ENCODE peak calls at places on chromosomes 16 and 17, in six cellular contexts. W is NT2/D1, O is lung, A is SJSA1, R is Caco-2, N is fibroblast of lung. E is an unnamed sample. For H3K4me1, the result is how much of the 10 kb centered on the place peaks cover.

GRCh38 chr17:60141111-60142018 is 8.4 kb upstream of the CA4 start:
- DNase-seq in W (no peak), O (no peak), A (no peak), R (peak), N (peak), E (no peak)

GRCh38 chr17:42072323-42073187 is 22.2 kb upstream of the C17orf113 start:
- DNase-seq in W (no peak), O (no peak), A (no peak), R (no peak), N (no peak), E (no peak)

GRCh38 chr16:53131363-53132071 is 76.7 kb downstream of the CHD9 start:
- DNase-seq in W (no peak), O (peak), A (peak), R (peak), N (peak), E (peak)

GRCh38 chr17:67528751-67529436 is 151.8 kb downstream of the PITPNC1 start:
- DNase-seq in W (no peak), O (peak), A (peak), R (no peak), N (peak), E (peak)

GRCh38 chr16:75305364-75306101 is 54.1 kb upstream of the BCAR1 start:
- DNase-seq in W (no peak), O (peak), A (peak), R (peak), N (peak), E (peak)

GRCh38 chr16:82061861-82062525 is 26.9 kb downstream of the HSD17B2 start:
- DNase-seq in W (no peak), O (no peak), A (no peak), R (no peak), N (peak), E (no peak)

GRCh38 chr16:12637002-12637401 is 166.7 kb downstream of the CPPED1 start:
- DNase-seq in W (no peak), O (no peak), A (no peak), R (no peak), N (no peak), E (no peak)

GRCh38 chr16:66127459-66128362 is 238.8 kb upstream of the CDH5 start:
- DNase-seq in W (no peak), O (no peak), A (no peak), R (no peak), N (peak), E (no peak)

GRCh38 chr17:50135316-50136095 is 5.5 kb upstream of the SAMD14 start:
- DNase-seq in W (no peak), O (no peak), A (no peak), R (no peak), N (no peak), E (no peak)

GRCh38 chr17:36703860-36704266 is 102.5 kb downstream of the MRM1 start:
- DNase-seq in W (no peak), O (no peak), A (peak), R (peak), N (peak), E (no peak)

GRCh38 chr17:2207815-2208515 is 95.6 kb downstream of the SMG6 start:
- DNase-seq in W (no peak), O (no peak), A (peak), R (no peak), N (no peak), E (no peak)

GRCh38 chr16:82011199-82011641 is at the start of gene SDR42E1:
- DNase-seq in W (no peak), O (peak), A (no peak), R (peak), N (peak), E (no peak)

GRCh38 chr17:82006468-82007227 is 16.0 kb downstream of the CENPX start:
- DNase-seq in W (no peak), O (no peak), A (peak), R (no peak), N (peak), E (no peak)

GRCh38 chr17:78252111-78252634 is 20.7 kb downstream of the TMEM235 start:
- DNase-seq in W (no peak), O (no peak), A (no peak), R (no peak), N (no peak), E (no peak)

GRCh38 chr17:72305964-72306551 is 185.2 kb downstream of the SOX9 start:
- DNase-seq in W (no peak), O (no peak), A (no peak), R (no peak), N (no peak), E (no peak)

GRCh38 chr17:81794509-81794908 is 9.4 kb upstream of the GCGR start:
- DNase-seq in W (no peak), O (peak), A (no peak), R (no peak), N (no peak), E (no peak)

GRCh38 chr16:23052908-23053580 is 96.2 kb downstream of the USP31 start:
- DNase-seq in W (no peak), O (no peak), A (no peak), R (no peak), N (no peak), E (no peak)

GRCh38 chr17:48051706-48052486 is 3.7 kb downstream of the NFE2L1 start:
- DNase-seq in W (no peak), O (no peak), A (peak), R (no peak), N (peak), E (peak)

GRCh38 chr17:19979917-19980770 is 2.5 kb upstream of the AKAP10 start:
- DNase-seq in W (no peak), O (no peak), A (no peak), R (no peak), N (no peak), E (peak)

GRCh38 chr17:69677130-69677529 is 262.6 kb downstream of the MAP2K6 start:
- DNase-seq in W (no peak), O (no peak), A (no peak), R (no peak), N (no peak), E (no peak)

GRCh38 chr17:2157081-2157480 is 102.2 kb downstream of the HIC1 start:
- DNase-seq in W (no peak), O (no peak), A (peak), R (no peak), N (peak), E (peak)

GRCh38 chr16:50878966-50879615 is 137.2 kb downstream of the CYLD start:
- DNase-seq in W (no peak), O (no peak), A (no peak), R (no peak), N (no peak), E (no peak)

GRCh38 chr16:2842340-2843000 is 12.4 kb downstream of the ZG16B start:
- DNase-seq in W (peak), O (peak), A (no peak), R (no peak), N (peak), E (peak)

GRCh38 chr17:1011760-1012735 is 15.1 kb downstream of the TIMM22 start:
- DNase-seq in W (no peak), O (no peak), A (no peak), R (no peak), N (no peak), E (no peak)

GRCh38 chr17:78038748-78039288 is 80.3 kb downstream of the TNRC6C start:
- DNase-seq in W (no peak), O (no peak), A (no peak), R (no peak), N (no peak), E (no peak)

GRCh38 chr17:78127888-78128615 is 503 bp downstream of the TMC6 start:
- DNase-seq in W (no peak), O (no peak), A (no peak), R (peak), N (no peak), E (no peak)

GRCh38 chr16:47873434-47873833 is 282.4 kb downstream of the ABCC12 start:
- DNase-seq in W (no peak), O (no peak), A (no peak), R (no peak), N (no peak), E (no peak)

GRCh38 chr16:23757937-23758619 is 3.3 kb downstream of the CHP2 start:
- DNase-seq in W (no peak), O (no peak), A (no peak), R (no peak), N (no peak), E (no peak)

GRCh38 chr17:59775786-59776350 is 68.4 kb downstream of the VMP1 start:
- DNase-seq in W (no peak), O (no peak), A (no peak), R (no peak), N (no peak), E (no peak)

GRCh38 chr16:88442811-88443576 is 10.1 kb upstream of the ZFPM1 start:
- DNase-seq in W (peak), O (peak), A (peak), R (peak), N (peak), E (no peak)

GRCh38 chr17:80961931-80962330 is 29.7 kb upstream of the CHMP6 start:
- DNase-seq in W (no peak), O (no peak), A (no peak), R (no peak), N (no peak), E (no peak)

GRCh38 chr17:78313735-78314648 is 45.9 kb downstream of the SOCS3 start:
- DNase-seq in W (peak), O (peak), A (peak), R (peak), N (peak), E (peak)

GRCh38 chr17:40325156-40326013 is 16.4 kb downstream of the RARA start:
- DNase-seq in W (no peak), O (no peak), A (no peak), R (no peak), N (no peak), E (no peak)

GRCh38 chr16:2675714-2676113 is 6.6 kb upstream of the KCTD5 start:
- DNase-seq in W (no peak), O (no peak), A (no peak), R (no peak), N (peak), E (no peak)

GRCh38 chr16:2785101-2785991 is 2.0 kb downstream of the PRSS33 start:
- DNase-seq in W (no peak), O (no peak), A (peak), R (no peak), N (no peak), E (no peak)

GRCh38 chr16:55330726-55331647 is 7.0 kb downstream of the IRX6 start:
- DNase-seq in W (no peak), O (no peak), A (no peak), R (no peak), N (no peak), E (no peak)

GRCh38 chr16:66832661-66833305 is 2.0 kb upstream of the NAE1 start:
- DNase-seq in W (no peak), O (no peak), A (no peak), R (no peak), N (peak), E (no peak)

GRCh38 chr16:87334611-87335305 is 17.6 kb upstream of the C16orf95 start:
- DNase-seq in W (no peak), O (no peak), A (peak), R (no peak), N (no peak), E (no peak)

GRCh38 chr16:63067141-63067540 is 1030.9 kb upstream of the CDH8 start:
- DNase-seq in W (peak), O (no peak), A (no peak), R (no peak), N (no peak), E (no peak)

DNA sequence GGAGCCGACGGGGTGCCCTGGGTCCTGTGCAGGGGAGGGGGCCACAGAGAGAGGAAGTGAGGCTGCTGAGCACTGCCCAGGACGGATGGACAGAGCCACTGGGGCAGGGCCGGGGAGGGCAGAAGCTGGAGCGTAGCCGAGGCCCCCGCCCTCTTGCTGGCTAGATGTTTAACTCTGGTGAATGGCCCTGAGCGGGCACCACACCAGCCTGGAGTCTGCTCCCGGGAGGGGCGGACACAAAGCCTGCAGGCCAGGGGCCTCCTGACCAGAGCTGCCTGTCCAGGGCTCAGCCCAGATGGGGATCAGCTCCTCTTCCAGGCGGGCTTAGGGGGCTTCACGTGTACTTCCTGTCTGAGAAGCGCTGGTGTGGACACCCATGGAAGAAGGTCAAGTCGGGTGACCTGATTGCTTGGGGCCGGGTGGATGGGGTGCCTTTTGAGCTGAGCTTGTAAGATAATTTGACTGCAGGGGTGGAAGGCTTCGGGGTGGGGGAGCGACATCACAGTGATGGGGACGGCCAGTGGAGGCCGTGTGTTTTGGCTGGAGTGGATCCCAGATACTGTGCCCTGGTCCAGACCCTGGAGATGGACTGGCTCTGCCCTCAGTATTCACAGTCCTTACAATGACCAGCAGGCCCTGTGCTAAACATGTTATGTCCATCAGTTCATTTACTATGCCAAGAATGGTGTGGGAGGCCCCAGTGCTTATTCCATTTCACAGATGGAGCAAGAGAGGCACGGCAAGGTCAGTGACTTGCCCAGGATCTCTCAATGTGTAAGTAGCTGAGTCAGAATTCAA is 33.7 kb upstream of the CIBAR2 start:
- DNase-seq in W (no peak), O (no peak), A (no peak), R (no peak), N (peak), E (no peak)
- H3K4me1 ChIP-seq in W (under half), O (under half), A (under half), R (under half), N (under half), E (under half)

GRCh38 chr16:30353438-30354129 is 1.5 kb downstream of the CD2BP2 start:
- DNase-seq in W (no peak), O (no peak), A (no peak), R (no peak), N (no peak), E (no peak)

GRCh38 chr16:30355144-30355953 is at the start of gene CD2BP2:
- DNase-seq in W (peak), O (peak), A (peak), R (peak), N (peak), E (peak)

GRCh38 chr16:30355954-30356308 is 823 bp upstream of the CD2BP2 start:
- DNase-seq in W (no peak), O (no peak), A (no peak), R (no peak), N (no peak), E (no peak)

GRCh38 chr16:30352488-30353401 is 2.4 kb downstream of the CD2BP2 start:
- DNase-seq in W (no peak), O (no peak), A (no peak), R (no peak), N (no peak), E (peak)

GRCh38 chr16:30354423-30355143 is 525 bp downstream of the CD2BP2 start:
- DNase-seq in W (no peak), O (no peak), A (no peak), R (no peak), N (peak), E (peak)
- H3K4me1 ChIP-seq in W (under half), O (under half), A (under half), R (under half), N (under half), E (under half)

DNA sequence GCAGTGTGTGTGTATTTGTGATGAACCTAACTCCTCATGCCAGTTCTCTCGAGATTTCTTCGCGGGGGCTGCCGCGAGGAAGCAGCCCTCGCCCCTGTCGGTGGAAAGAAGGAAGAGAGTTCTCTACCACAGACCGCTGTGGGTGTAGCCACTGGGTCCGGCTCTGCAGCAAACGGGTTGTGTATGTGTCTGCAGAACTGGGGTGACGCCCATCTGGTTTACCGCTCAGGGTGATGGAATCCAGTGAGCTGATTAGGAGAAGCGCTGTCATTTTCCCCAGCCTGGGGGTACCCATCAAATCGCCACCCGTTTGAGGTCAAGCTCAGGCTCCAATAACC is 7.7 kb downstream of the CORO6 start:
- DNase-seq in W (no peak), O (no peak), A (no peak), R (no peak), N (no peak), E (no peak)
- H3K4me1 ChIP-seq in W (under half), O (under half), A (under half), R (under half), N (under half), E (half or more)

DNA sequence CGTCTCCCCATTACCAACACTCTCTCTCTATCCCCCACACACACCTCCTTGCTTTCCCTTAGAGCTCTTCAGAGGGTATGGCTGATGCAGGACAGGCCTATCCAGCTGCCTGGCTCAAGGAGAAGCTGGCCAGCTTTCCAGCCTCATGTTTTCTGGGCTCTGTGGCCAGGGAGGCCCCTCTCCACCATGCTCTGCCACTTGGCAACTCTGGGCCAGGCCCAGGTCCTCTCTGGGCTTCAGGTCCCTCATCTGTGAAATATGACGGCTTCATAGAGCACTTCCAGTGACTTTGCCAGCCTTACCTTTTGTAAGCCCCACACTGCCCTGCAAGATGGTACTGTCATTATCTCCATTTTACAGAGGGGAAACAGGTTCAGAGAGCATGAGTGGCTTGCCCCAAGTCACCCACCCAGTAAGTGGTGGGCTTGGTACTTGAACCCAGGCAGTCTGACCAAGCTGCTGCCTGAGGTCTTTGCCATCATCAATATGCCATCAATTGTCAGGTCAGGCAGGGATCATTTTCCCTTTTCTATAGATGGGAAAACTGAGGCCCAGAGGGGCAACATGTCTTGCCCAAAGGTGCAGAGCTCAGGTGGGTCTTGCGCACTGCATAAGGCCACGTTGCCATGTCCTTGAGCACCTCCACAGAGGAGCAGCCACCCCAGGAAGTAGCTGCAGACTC is 548 bp upstream of the ADGRG5 start:
- DNase-seq in W (no peak), O (no peak), A (peak), R (no peak), N (no peak), E (no peak)
- H3K4me1 ChIP-seq in W (under half), O (under half), A (under half), R (under half), N (under half), E (under half)